ENCODE peak calls at places on chromosomes 7 and 10, in six cellular contexts. One of them, this sample, is unnamed.

GRCh38 chr7:115230882-115231508 is 309.1 kb downstream of the MDFIC start:
- DNase-seq in neural progenitor cell: no peak
- DNase-seq in HCT116: peak; percentile 91
- DNase-seq in GM23248: peak; percentile 96
- DNase-seq in MM.1S: no peak
- DNase-seq in SK-N-SH: no peak
- DNase-seq in this sample: peak; percentile 91

GRCh38 chr7:82050134-82050533 is 280.3 kb upstream of the HGF start:
- DNase-seq in neural progenitor cell: no peak
- DNase-seq in HCT116: peak; percentile 59
- DNase-seq in GM23248: peak; percentile 91
- DNase-seq in MM.1S: no peak
- DNase-seq in SK-N-SH: no peak
- DNase-seq in this sample: peak; percentile 94

GRCh38 chr10:79315602-79315920 is 31.7 kb upstream of the PPIF start:
- DNase-seq in neural progenitor cell: no peak
- DNase-seq in HCT116: no peak
- DNase-seq in GM23248: no peak
- DNase-seq in MM.1S: no peak
- DNase-seq in SK-N-SH: no peak
- DNase-seq in this sample: no peak

GRCh38 chr7:33039257-33039904 is 23.2 kb downstream of the NT5C3A start:
- DNase-seq in neural progenitor cell: no peak
- DNase-seq in HCT116: no peak
- DNase-seq in GM23248: peak; percentile 66
- DNase-seq in MM.1S: peak; percentile 67
- DNase-seq in SK-N-SH: no peak
- DNase-seq in this sample: no peak

GRCh38 chr7:45028138-45028919 is 28.3 kb downstream of the CCM2 start:
- DNase-seq in neural progenitor cell: no peak
- DNase-seq in HCT116: no peak
- DNase-seq in GM23248: no peak
- DNase-seq in MM.1S: no peak
- DNase-seq in SK-N-SH: no peak
- DNase-seq in this sample: no peak

GRCh38 chr7:91242097-91242846 is 22.0 kb upstream of the FZD1 start:
- DNase-seq in neural progenitor cell: no peak
- DNase-seq in HCT116: no peak
- DNase-seq in GM23248: peak; percentile 89
- DNase-seq in MM.1S: no peak
- DNase-seq in SK-N-SH: no peak
- DNase-seq in this sample: peak; percentile 27

GRCh38 chr10:84290235-84290634 is 38.2 kb upstream of the CCSER2 start:
- DNase-seq in neural progenitor cell: no peak
- DNase-seq in HCT116: no peak
- DNase-seq in GM23248: no peak
- DNase-seq in MM.1S: no peak
- DNase-seq in SK-N-SH: no peak
- DNase-seq in this sample: no peak

GRCh38 chr10:61608255-61609040 is 54.3 kb upstream of the CABCOCO1 start:
- DNase-seq in neural progenitor cell: no peak
- DNase-seq in HCT116: no peak
- DNase-seq in GM23248: peak; percentile 20
- DNase-seq in MM.1S: no peak
- DNase-seq in SK-N-SH: no peak
- DNase-seq in this sample: no peak

GRCh38 chr7:65975814-65976445 is 6.1 kb downstream of the GUSB start:
- DNase-seq in neural progenitor cell: no peak
- DNase-seq in HCT116: no peak
- DNase-seq in GM23248: no peak
- DNase-seq in MM.1S: no peak
- DNase-seq in SK-N-SH: no peak
- DNase-seq in this sample: no peak

GRCh38 chr7:25968205-25968993 is 183.6 kb upstream of the NFE2L3 start:
- DNase-seq in neural progenitor cell: no peak
- DNase-seq in HCT116: no peak
- DNase-seq in GM23248: no peak
- DNase-seq in MM.1S: peak; percentile 98
- DNase-seq in SK-N-SH: no peak
- DNase-seq in this sample: no peak

GRCh38 chr7:123782071-123782798 is 33.4 kb upstream of the WASL start:
- DNase-seq in neural progenitor cell: no peak
- DNase-seq in HCT116: no peak
- DNase-seq in GM23248: no peak
- DNase-seq in MM.1S: no peak
- DNase-seq in SK-N-SH: no peak
- DNase-seq in this sample: peak; percentile 34

GRCh38 chr7:100602889-100603696 is 930 bp downstream of the PCOLCE start:
- DNase-seq in neural progenitor cell: peak; percentile 83
- DNase-seq in HCT116: no peak
- DNase-seq in GM23248: peak; percentile 86
- DNase-seq in MM.1S: no peak
- DNase-seq in SK-N-SH: peak; percentile 98
- DNase-seq in this sample: no peak

GRCh38 chr7:50347693-50348092 is 43.2 kb downstream of the IKZF1 start:
- DNase-seq in neural progenitor cell: no peak
- DNase-seq in HCT116: no peak
- DNase-seq in GM23248: no peak
- DNase-seq in MM.1S: no peak
- DNase-seq in SK-N-SH: no peak
- DNase-seq in this sample: no peak

GRCh38 chr7:45897042-45897690 is 8.9 kb downstream of the IGFBP1 start:
- DNase-seq in neural progenitor cell: no peak
- DNase-seq in HCT116: no peak
- DNase-seq in GM23248: peak; percentile 82
- DNase-seq in MM.1S: no peak
- DNase-seq in SK-N-SH: no peak
- DNase-seq in this sample: peak; percentile 72

GRCh38 chr10:14712991-14713422 is 61.7 kb downstream of the FAM107B start:
- DNase-seq in neural progenitor cell: no peak
- DNase-seq in HCT116: no peak
- DNase-seq in GM23248: no peak
- DNase-seq in MM.1S: no peak
- DNase-seq in SK-N-SH: peak; percentile 29
- DNase-seq in this sample: no peak

GRCh38 chr10:327889-328809 is 192.9 kb downstream of the ZMYND11 start:
- DNase-seq in neural progenitor cell: no peak
- DNase-seq in HCT116: no peak
- DNase-seq in GM23248: no peak
- DNase-seq in MM.1S: no peak
- DNase-seq in SK-N-SH: no peak
- DNase-seq in this sample: no peak

GRCh38 chr10:35632027-35632426 is 10.1 kb downstream of the FZD8 start:
- DNase-seq in neural progenitor cell: no peak
- DNase-seq in HCT116: no peak
- DNase-seq in GM23248: no peak
- DNase-seq in MM.1S: no peak
- DNase-seq in SK-N-SH: no peak
- DNase-seq in this sample: peak; percentile 78

GRCh38 chr10:35631404-35631803 is 10.7 kb downstream of the FZD8 start:
- DNase-seq in neural progenitor cell: no peak
- DNase-seq in HCT116: no peak
- DNase-seq in GM23248: no peak
- DNase-seq in MM.1S: no peak
- DNase-seq in SK-N-SH: no peak
- DNase-seq in this sample: peak; percentile 5

GRCh38 chr10:35626971-35627507 is 15.1 kb downstream of the FZD8 start:
- DNase-seq in neural progenitor cell: no peak
- DNase-seq in HCT116: no peak
- DNase-seq in GM23248: peak; percentile 72
- DNase-seq in MM.1S: no peak
- DNase-seq in SK-N-SH: no peak
- DNase-seq in this sample: peak; percentile 86
- TF ChIP-seq EZH2phosphoT487 in neural progenitor cell: no peak
- TF ChIP-seq EZH2phosphoT487 in HCT116: no peak
- TF ChIP-seq EZH2phosphoT487 in GM23248: no peak
- TF ChIP-seq EZH2phosphoT487 in MM.1S: no peak
- TF ChIP-seq EZH2phosphoT487 in SK-N-SH: no peak
- TF ChIP-seq EZH2phosphoT487 in this sample: no peak

GRCh38 chr10:102626026-102626686 is 18.1 kb upstream of the TRIM8 start:
- DNase-seq in neural progenitor cell: no peak
- DNase-seq in HCT116: no peak
- DNase-seq in GM23248: no peak
- DNase-seq in MM.1S: no peak
- DNase-seq in SK-N-SH: no peak
- DNase-seq in this sample: no peak
- H3K9ac ChIP-seq in neural progenitor cell: no peak overlapping the region
- H3K9ac ChIP-seq in HCT116: no peak overlapping the region
- H3K9ac ChIP-seq in GM23248: no peak overlapping the region
- H3K9ac ChIP-seq in MM.1S: no peak overlapping the region
- H3K9ac ChIP-seq in SK-N-SH: no peak overlapping the region
- H3K9ac ChIP-seq in this sample: no peak overlapping the region

DNA sequence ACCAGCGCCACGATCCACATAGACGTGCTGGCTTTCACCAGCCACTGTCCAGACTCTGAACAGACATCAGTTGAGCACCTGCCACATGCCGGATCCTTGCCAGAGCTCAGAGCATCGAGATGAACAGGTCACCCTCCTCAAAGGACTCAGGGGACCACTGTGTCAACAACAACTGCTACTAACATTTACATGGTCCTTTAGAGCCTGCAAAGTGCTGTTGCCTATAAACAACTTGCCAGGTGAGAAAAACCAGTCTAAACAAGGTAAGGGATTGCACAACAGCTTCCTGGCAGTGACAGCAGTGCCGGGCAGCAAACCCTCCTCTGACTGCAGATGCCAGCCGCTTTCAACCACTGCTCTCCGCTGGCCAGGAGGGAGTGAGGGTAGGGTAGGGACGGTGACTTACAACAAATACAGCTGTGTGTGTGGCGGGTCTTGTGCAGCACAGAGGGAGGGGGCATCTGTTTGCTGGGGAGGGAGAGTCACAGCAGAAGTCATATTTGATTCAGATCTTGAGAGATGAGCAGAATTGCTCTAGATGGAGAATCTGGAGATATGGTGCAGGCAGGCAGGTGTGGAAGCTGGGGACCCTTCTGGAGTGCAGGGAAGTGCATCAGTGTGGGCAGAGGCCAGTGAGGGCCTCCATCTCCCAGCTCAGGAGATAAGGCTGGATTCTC is 32.8 kb upstream of the RHEB start:
- DNase-seq in neural progenitor cell: no peak
- DNase-seq in HCT116: no peak
- DNase-seq in GM23248: no peak
- DNase-seq in MM.1S: no peak
- DNase-seq in SK-N-SH: no peak
- DNase-seq in this sample: peak; percentile 87
- TF ChIP-seq EZH2phosphoT487 in neural progenitor cell: no peak
- TF ChIP-seq EZH2phosphoT487 in HCT116: no peak
- TF ChIP-seq EZH2phosphoT487 in GM23248: no peak
- TF ChIP-seq EZH2phosphoT487 in MM.1S: no peak
- TF ChIP-seq EZH2phosphoT487 in SK-N-SH: no peak
- TF ChIP-seq EZH2phosphoT487 in this sample: no peak

GRCh38 chr7:159145544-159145891 is 851 bp upstream of the VIPR2 start:
- DNase-seq in neural progenitor cell: no peak
- DNase-seq in HCT116: no peak
- DNase-seq in GM23248: peak; percentile 2
- DNase-seq in MM.1S: no peak
- DNase-seq in SK-N-SH: peak; percentile 54
- DNase-seq in this sample: no peak
- H3K9ac ChIP-seq in neural progenitor cell: no peak overlapping the region
- H3K9ac ChIP-seq in HCT116: no peak overlapping the region
- H3K9ac ChIP-seq in GM23248: no peak overlapping the region
- H3K9ac ChIP-seq in MM.1S: no peak overlapping the region
- H3K9ac ChIP-seq in SK-N-SH: no peak overlapping the region
- H3K9ac ChIP-seq in this sample: no peak overlapping the region